ENCODE peak calls at places on chromosomes 16 and 17, in five cellular contexts. M is neuronal stem cell, Q is mesenchymal stem cell, H is IMR-90, X is H1. S is an unnamed sample.

GRCh38 chr16:85291302-85292148 is 179.3 kb upstream of the CIBAR2 start:
- DNase-seq in H (no peak), X (no peak), Q (peak), M (peak), S (no peak)

GRCh38 chr17:28726396-28726911 is 421 bp upstream of the TLCD1 start:
- DNase-seq in H (peak), X (no peak), Q (peak), M (peak), S (peak)

GRCh38 chr17:35094902-35095301 is 24.8 kb downstream of the RAD51D start:
- DNase-seq in Q (peak), X (no peak), M (no peak), H (peak), S (no peak)

GRCh38 chr17:14775761-14776492 is 475.0 kb downstream of the HS3ST3B1 start:
- DNase-seq in X (no peak), M (no peak), H (no peak), Q (no peak), S (no peak)

GRCh38 chr17:44793885-44794698 is 35.3 kb downstream of the ADAM11 start:
- DNase-seq in Q (no peak), H (no peak), X (no peak), M (no peak), S (no peak)

GRCh38 chr16:80896778-80897177 is 92.4 kb upstream of the CDYL2 start:
- DNase-seq in M (no peak), X (peak), H (no peak), Q (no peak), S (no peak)

GRCh38 chr16:73067671-73068545 is 20.0 kb upstream of the ZFHX3 start:
- DNase-seq in X (no peak), M (no peak), H (no peak), Q (no peak), S (no peak)

GRCh38 chr17:42200702-42201101 is 6.4 kb upstream of the GHDC start:
- DNase-seq in H (no peak), X (no peak), Q (no peak), M (no peak), S (no peak)

GRCh38 chr16:29708917-29709600 is 30.1 kb downstream of the QPRT start:
- DNase-seq in H (no peak), M (no peak), Q (no peak), X (peak), S (peak)

GRCh38 chr16:85963746-85964370 is 64.9 kb downstream of the IRF8 start:
- DNase-seq in M (no peak), H (no peak), Q (peak), X (no peak), S (no peak)

GRCh38 chr17:38511126-38512108 is 83.2 kb downstream of the ARHGAP23 start:
- DNase-seq in M (no peak), H (peak), Q (peak), X (no peak), S (no peak)

GRCh38 chr16:30004811-30005242 is 6.0 kb downstream of the DOC2A start:
- DNase-seq in M (no peak), H (no peak), Q (no peak), X (no peak), S (no peak)

GRCh38 chr17:7932483-7932891 is 481 bp downstream of the CNTROB start:
- DNase-seq in X (peak), H (peak), M (no peak), Q (peak), S (peak)

GRCh38 chr17:43814714-43815113 is 18.2 kb downstream of the MPP3 start:
- DNase-seq in X (no peak), Q (peak), M (no peak), H (peak), S (no peak)

GRCh38 chr17:28967240-28968135 is 16.2 kb upstream of the PHF12 start:
- DNase-seq in X (no peak), H (no peak), Q (no peak), M (peak), S (no peak)

GRCh38 chr17:37518816-37519215 is 29.1 kb downstream of the DUSP14 start:
- DNase-seq in M (no peak), X (no peak), H (no peak), Q (no peak), S (no peak)

GRCh38 chr16:79843145-79843544 is 242.6 kb upstream of the MAF start:
- DNase-seq in Q (no peak), M (no peak), X (no peak), H (no peak), S (no peak)

GRCh38 chr17:66426397-66427033 is 124.1 kb downstream of the PRKCA start:
- DNase-seq in X (no peak), M (no peak), Q (no peak), H (peak), S (peak)

GRCh38 chr17:2929881-2930533 is 133.4 kb downstream of the OR1D5 start:
- DNase-seq in M (peak), Q (peak), X (peak), H (peak), S (peak)

GRCh38 chr16:82651921-82652601 is 25.3 kb downstream of the CDH13 start:
- DNase-seq in H (no peak), M (no peak), X (no peak), Q (peak), S (no peak)

GRCh38 chr16:17257426-17257825 is 213.3 kb downstream of the XYLT1 start:
- DNase-seq in M (no peak), H (no peak), Q (no peak), X (no peak), S (no peak)

DNA sequence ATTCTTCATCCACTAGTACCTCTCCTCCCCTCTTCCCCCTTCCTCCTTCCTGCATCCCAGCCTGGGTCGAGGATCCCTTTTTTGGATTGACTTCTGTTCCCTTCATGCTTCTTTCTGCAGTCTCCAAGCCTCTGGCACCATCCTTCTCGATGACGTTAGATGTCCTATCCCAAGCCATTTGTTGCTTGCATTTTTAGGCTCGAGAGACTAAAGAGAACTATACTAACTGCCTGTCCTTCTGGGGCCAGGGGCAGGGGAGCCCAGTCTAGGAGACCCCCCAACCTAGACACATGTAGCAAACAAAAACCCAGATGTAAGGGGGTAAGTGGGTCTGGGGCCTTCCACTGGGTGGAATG is 23.9 kb downstream of the UNK start:
- DNase-seq in Q (no peak), H (no peak), X (no peak), M (no peak), S (no peak)
- H4K91ac ChIP-seq in Q (no peak), H (no peak), X (no peak), M (no peak), S (no peak)

DNA sequence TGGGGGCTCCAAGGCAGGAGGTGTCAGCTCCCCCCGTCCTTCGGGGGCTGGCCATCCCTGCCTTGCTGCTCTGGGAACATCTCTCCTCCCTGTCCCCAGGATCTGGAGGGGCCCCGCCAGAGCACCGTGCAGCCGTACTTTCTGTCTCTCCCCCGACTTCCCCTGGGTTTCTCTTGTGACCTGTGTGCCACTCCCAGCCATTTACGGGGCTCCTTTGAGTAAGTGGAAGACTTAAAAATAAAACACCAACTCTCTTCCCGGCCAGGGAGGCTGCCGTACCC is 60.6 kb downstream of the BAIAP2 start:
- DNase-seq in X (no peak), H (no peak), Q (no peak), M (no peak), S (no peak)
- H2BK5ac ChIP-seq in X (peak), H (peak), Q (no peak), M (peak), S (no peak)

GRCh38 chr16:49884033-49884707 is 28.3 kb upstream of the ZNF423 start:
- DNase-seq in Q (no peak), X (no peak), M (no peak), H (no peak), S (no peak)
- H2BK15ac ChIP-seq in Q (no peak), X (peak), M (no peak), H (no peak), S (no peak)

DNA sequence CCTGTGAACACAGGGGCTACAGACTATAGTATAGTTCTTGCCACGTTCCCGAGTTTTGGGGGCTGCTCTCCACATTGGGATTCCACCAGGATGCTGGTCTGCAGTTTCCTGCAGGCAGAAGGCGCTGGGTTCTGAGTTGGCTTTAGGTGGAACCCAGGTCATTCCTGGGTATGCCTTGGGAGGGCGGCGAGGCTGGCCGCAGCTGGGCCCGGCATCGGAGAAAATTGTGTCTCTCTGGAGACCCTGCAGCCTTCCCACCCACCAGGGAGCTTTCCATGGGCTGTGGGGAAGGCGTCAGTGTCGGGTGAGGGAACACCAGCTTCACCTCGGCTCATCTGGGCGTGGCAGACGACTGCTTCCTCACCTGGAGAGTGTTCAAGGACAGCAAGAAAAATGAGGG is 183.6 kb downstream of the RAB11FIP4 start:
- DNase-seq in X (no peak), Q (no peak), H (no peak), M (no peak), S (no peak)
- H4K91ac ChIP-seq in X (no peak), Q (no peak), H (no peak), M (no peak), S (no peak)

GRCh38 chr16:70706948-70707465 is 21.2 kb upstream of the MTSS2 start:
- DNase-seq in H (peak), Q (peak), X (no peak), M (no peak), S (no peak)
- H2BK5ac ChIP-seq in H (peak), Q (no peak), X (no peak), M (no peak), S (no peak)

GRCh38 chr17:48997103-48997826 is at the start of gene IGF2BP1:
- DNase-seq in H (peak), X (peak), Q (peak), M (peak), S (peak)
- H2BK15ac ChIP-seq in H (peak), X (peak), Q (peak), M (peak), S (no peak)

GRCh38 chr17:82346342-82347300 is 12.4 kb upstream of the TEX19 start:
- DNase-seq in M (no peak), Q (no peak), H (no peak), X (no peak), S (no peak)
- H4K91ac ChIP-seq in M (no peak), Q (no peak), H (no peak), X (no peak), S (no peak)

GRCh38 chr16:67935402-67936123 is 1.1 kb downstream of the PSMB10 start:
- DNase-seq in M (peak), Q (peak), H (peak), X (peak), S (peak)
- H2BK5ac ChIP-seq in M (peak), Q (peak), H (peak), X (peak), S (no peak)

S was measured in H9.